ENCODE peak calls at places on chromosomes 11 and 22, in eight cellular contexts. B is upper lobe of left lung, G is uterus, D is ovary, E is IMR-90, Z is right lobe of liver, W is H1, N is endothelial cell of umbilical vein. I is an unnamed sample.

GRCh38 chr11:126518996-126519351 is 163.5 kb downstream of the ST3GAL4 start:
- DNase-seq in B (no peak), G (no peak), D (no peak), E (no peak), Z (no peak), W (no peak), N (no peak), I (no peak)

GRCh38 chr11:118666331-118666730 is 13.1 kb downstream of the TREH start:
- DNase-seq in B (peak; percentile 8), G (no peak), D (no peak), E (no peak), Z (no peak), W (no peak), N (no peak), I (no peak)

GRCh38 chr11:47797633-47798032 is 30.5 kb upstream of the FNBP4 start:
- DNase-seq in B (no peak), G (no peak), D (no peak), E (peak; percentile 89), Z (no peak), W (no peak), N (peak; percentile 41), I (no peak)

GRCh38 chr22:29243874-29244446 is 23.8 kb downstream of the RHBDD3 start:
- DNase-seq in B (no peak), G (no peak), D (no peak), E (no peak), Z (no peak), W (no peak), N (no peak), I (no peak)

GRCh38 chr22:48894064-48894671 is 933.5 kb downstream of the BRD1 start:
- DNase-seq in B (peak; percentile 11), G (no peak), D (peak; percentile 16), E (no peak), Z (no peak), W (no peak), N (no peak), I (peak; percentile 21)

GRCh38 chr22:40991298-40991697 is 40.1 kb downstream of the RBX1 start:
- DNase-seq in B (no peak), G (no peak), D (no peak), E (no peak), Z (no peak), W (no peak), N (no peak), I (no peak)

GRCh38 chr11:71333473-71333872 is 81.1 kb upstream of the SHANK2 start:
- DNase-seq in B (peak; percentile 2), G (no peak), D (no peak), E (no peak), Z (no peak), W (no peak), N (no peak), I (peak; percentile 3)

GRCh38 chr11:63767415-63768231 is 952 bp downstream of the ZFTA start:
- DNase-seq in B (peak; percentile 59), G (peak; percentile 85), D (peak; percentile 75), E (peak; percentile 74), Z (peak; percentile 39), W (peak; percentile 81), N (peak; percentile 72), I (no peak)

GRCh38 chr11:11313426-11313825 is 39.6 kb downstream of the CSNK2A3 start:
- DNase-seq in B (peak; percentile 88), G (no peak), D (no peak), E (peak; percentile 50), Z (peak; percentile 57), W (no peak), N (no peak), I (no peak)

GRCh38 chr22:45997775-45998637 is 21.0 kb upstream of the WNT7B start:
- DNase-seq in B (no peak), G (no peak), D (peak; percentile 61), E (no peak), Z (peak; percentile 23), W (no peak), N (no peak), I (no peak)

GRCh38 chr11:103987631-103988594 is 48.5 kb upstream of the DDI1 start:
- DNase-seq in B (no peak), G (no peak), D (no peak), E (peak; percentile 17), Z (no peak), W (peak; percentile 9), N (no peak), I (no peak)

GRCh38 chr22:24977370-24978230 is 25.1 kb downstream of the KIAA1671 start:
- DNase-seq in B (peak; percentile 47), G (peak; percentile 44), D (peak; percentile 80), E (no peak), Z (peak; percentile 58), W (no peak), N (no peak), I (no peak)

GRCh38 chr11:100942016-100942415 is 187.6 kb downstream of the PGR start:
- DNase-seq in B (no peak), G (no peak), D (no peak), E (peak; percentile 45), Z (peak; percentile 44), W (no peak), N (no peak), I (no peak)

GRCh38 chr11:101617735-101618332 is 34.0 kb upstream of the TRPC6 start:
- DNase-seq in B (no peak), G (no peak), D (no peak), E (peak; percentile 52), Z (no peak), W (peak; percentile 5), N (no peak), I (no peak)

GRCh38 chr22:24543679-24544243 is 11.2 kb downstream of the GUCD1 start:
- DNase-seq in B (no peak), G (no peak), D (no peak), E (no peak), Z (peak; percentile 65), W (no peak), N (no peak), I (no peak)

GRCh38 chr22:43825651-43826050 is 13.5 kb upstream of the EFCAB6 start:
- DNase-seq in B (no peak), G (no peak), D (peak; percentile 28), E (no peak), Z (no peak), W (no peak), N (no peak), I (peak; percentile 0)

GRCh38 chr11:112279901-112280267 is 19.2 kb upstream of the PLET1 start:
- DNase-seq in B (peak; percentile 67), G (peak; percentile 51), D (peak; percentile 71), E (peak; percentile 43), Z (peak; percentile 75), W (no peak), N (peak; percentile 63), I (peak; percentile 75)

GRCh38 chr11:67601098-67601497 is 5.6 kb upstream of the NDUFV1 start:
- DNase-seq in B (no peak), G (no peak), D (no peak), E (no peak), Z (no peak), W (no peak), N (no peak), I (no peak)

GRCh38 chr22:41364955-41365354 is 16.8 kb upstream of the TEF start:
- DNase-seq in B (no peak), G (no peak), D (no peak), E (no peak), Z (no peak), W (no peak), N (no peak), I (peak; percentile 71)

GRCh38 chr11:44797886-44798683 is 71.3 kb downstream of the TSPAN18 start:
- DNase-seq in B (no peak), G (no peak), D (no peak), E (peak; percentile 15), Z (no peak), W (peak; percentile 70), N (no peak), I (no peak)

GRCh38 chr11:18455686-18456372 is at the start of gene LDHAL6A:
- DNase-seq in B (no peak), G (no peak), D (no peak), E (no peak), Z (no peak), W (no peak), N (no peak), I (no peak)

GRCh38 chr11:101019870-101020269 is 109.7 kb downstream of the PGR start:
- DNase-seq in B (no peak), G (no peak), D (no peak), E (no peak), Z (no peak), W (no peak), N (no peak), I (no peak)

GRCh38 chr11:114080769-114081168 is 21.3 kb downstream of the ZBTB16 start:
- DNase-seq in B (peak; percentile 22), G (no peak), D (no peak), E (no peak), Z (no peak), W (no peak), N (no peak), I (no peak)
- H3K4me1 ChIP-seq in B (peaks cover 100% of the 10 kb centered on the region), G (peaks cover 16% of the 10 kb centered on the region), D (peaks cover 51% of the 10 kb centered on the region), E (no peaks in the 10 kb centered on the region), Z (peaks cover 16% of the 10 kb centered on the region), W (peaks cover 9% of the 10 kb centered on the region), N (peaks cover 36% of the 10 kb centered on the region), I (peaks cover 100% of the 10 kb centered on the region)

DNA sequence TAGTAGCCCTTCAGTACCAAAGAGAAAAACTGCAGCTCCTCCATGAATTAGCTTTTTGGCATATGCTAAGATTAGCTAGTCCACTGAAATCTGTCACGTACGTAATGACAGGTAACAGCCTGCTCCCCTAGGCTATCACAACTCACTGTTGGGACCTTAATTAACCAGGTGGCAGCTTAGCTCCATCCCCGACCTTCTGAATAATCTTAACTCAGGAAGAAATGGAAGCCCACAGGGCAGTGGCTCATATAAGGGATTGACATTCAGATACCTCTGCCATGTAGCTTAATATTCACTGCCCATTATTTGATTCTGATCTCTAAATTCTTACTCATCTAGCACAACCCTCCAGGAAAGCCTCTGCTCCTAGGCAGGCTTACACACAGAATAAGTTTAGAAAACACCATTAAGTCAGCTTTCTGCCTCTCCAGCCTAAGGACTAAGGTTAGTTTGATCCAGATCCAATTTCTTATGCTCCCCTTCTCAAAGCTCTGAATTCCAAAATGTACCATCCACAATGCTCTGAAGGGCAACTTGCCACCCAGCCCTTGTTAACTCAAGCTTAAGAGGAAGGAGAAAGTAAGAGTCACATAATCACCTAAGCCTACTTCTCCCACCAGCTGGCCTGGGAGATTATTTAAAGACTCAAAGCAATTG is 5.0 kb downstream of the HSPA8 start:
- DNase-seq in B (no peak), G (no peak), D (no peak), E (no peak), Z (no peak), W (no peak), N (no peak), I (no peak)
- H3K4me3 ChIP-seq in B (no peak overlapping the region), G (no peak overlapping the region), D (no peak overlapping the region), E (no peak overlapping the region), Z (no peak overlapping the region), W (no peak overlapping the region), N (no peak overlapping the region), I (no peak overlapping the region)

GRCh38 chr11:114296190-114296978 is at the start of gene NNMT:
- DNase-seq in B (peak; percentile 66), G (peak; percentile 85), D (peak; percentile 68), E (peak; percentile 97), Z (peak; percentile 78), W (no peak), N (peak; percentile 97), I (peak; percentile 44)
- TF ChIP-seq POLR2A in B (peak; percentile 22), G (peak; percentile 24), D (peak; percentile 28), E (peak; percentile 85), Z (peak; percentile 95), W (no peak), N (peak; percentile 86), I (no peak)

DNA sequence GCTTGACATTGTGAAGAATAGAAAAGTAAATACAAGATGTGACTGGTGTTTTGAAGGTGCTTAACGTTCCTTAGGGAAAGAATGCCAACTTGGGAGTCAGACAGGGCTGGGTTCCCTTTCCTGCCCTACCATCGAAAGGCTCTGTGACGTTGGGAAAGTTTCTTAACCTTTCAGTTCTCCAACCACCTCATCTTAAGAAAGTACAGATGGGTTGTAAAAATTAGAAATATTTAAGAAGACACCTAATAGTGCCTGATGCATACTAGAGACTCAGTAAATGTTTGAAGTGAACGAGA is 1.1 kb downstream of the GTPBP1 start:
- DNase-seq in B (no peak), G (no peak), D (no peak), E (no peak), Z (no peak), W (no peak), N (no peak), I (no peak)
- H3K4me1 ChIP-seq in B (peaks cover 33% of the 10 kb centered on the region), G (no peaks in the 10 kb centered on the region), D (peaks cover 7% of the 10 kb centered on the region), E (peaks cover 4% of the 10 kb centered on the region), Z (no peaks in the 10 kb centered on the region), W (peaks cover 14% of the 10 kb centered on the region), N (peaks cover 28% of the 10 kb centered on the region), I (peaks cover 32% of the 10 kb centered on the region)